ENCODE peak calls at places on chromosomes 5 and 9, in four cellular contexts. I is pancreas, O is fibroblast of mammary gland, Q is A549. R is an unnamed sample.

GRCh38 chr9:75699017-75699416 is 191.5 kb upstream of the PCSK5 start:
- DNase-seq in I (no peak), O (no peak), Q (no peak), R (no peak)

GRCh38 chr5:37197340-37198050 is 51.7 kb downstream of the CPLANE1 start:
- DNase-seq in I (no peak), O (peak; percentile 18), Q (no peak), R (no peak)

GRCh38 chr5:141737485-141737884 is 55.5 kb upstream of the ARAP3 start:
- DNase-seq in I (no peak), O (no peak), Q (no peak), R (no peak)

GRCh38 chr5:165370772-165371171 is 1865.4 kb downstream of the MAT2B start:
- DNase-seq in I (no peak), O (peak; percentile 36), Q (no peak), R (no peak)

GRCh38 chr9:72042928-72043327 is 17.5 kb downstream of the C9orf57 start:
- DNase-seq in I (no peak), O (no peak), Q (no peak), R (no peak)

GRCh38 chr9:31259824-31260223 is 1124.6 kb upstream of the ACO1 start:
- DNase-seq in I (no peak), O (no peak), Q (no peak), R (no peak)

GRCh38 chr5:151005187-151005974 is 15.0 kb upstream of the GPX3 start:
- DNase-seq in I (no peak), O (peak; percentile 54), Q (no peak), R (no peak)

GRCh38 chr9:126642839-126643238 is 29.1 kb downstream of the LMX1B start:
- DNase-seq in I (no peak), O (no peak), Q (no peak), R (no peak)

GRCh38 chr9:18568969-18569368 is 95.0 kb downstream of the ADAMTSL1 start:
- DNase-seq in I (no peak), O (peak; percentile 75), Q (no peak), R (no peak)

GRCh38 chr5:120450910-120451309 is 13.2 kb upstream of the PRR16 start:
- DNase-seq in I (no peak), O (no peak), Q (no peak), R (no peak)

GRCh38 chr5:151020304-151021031 is at the start of gene GPX3:
- DNase-seq in I (peak; percentile 83), O (no peak), Q (peak; percentile 78), R (no peak)

GRCh38 chr9:22307013-22307711 is 139.5 kb upstream of the DMRTA1 start:
- DNase-seq in I (peak; percentile 41), O (peak; percentile 77), Q (peak; percentile 84), R (peak; percentile 34)

GRCh38 chr9:18632624-18633407 is 158.9 kb downstream of the ADAMTSL1 start:
- DNase-seq in I (no peak), O (peak; percentile 88), Q (peak; percentile 25), R (peak; percentile 84)

GRCh38 chr5:53133020-53133419 is 23.5 kb upstream of the MOCS2 start:
- DNase-seq in I (no peak), O (no peak), Q (no peak), R (no peak)

GRCh38 chr9:116750543-116750942 is 63.4 kb downstream of the TRIM32 start:
- DNase-seq in I (no peak), O (no peak), Q (no peak), R (no peak)

GRCh38 chr9:135081264-135081660 is 6.2 kb upstream of the OLFM1 start:
- DNase-seq in I (no peak), O (no peak), Q (no peak), R (no peak)

GRCh38 chr5:135398160-135398854 is 724 bp downstream of the MACROH2A1 start:
- DNase-seq in I (peak; percentile 30), O (no peak), Q (peak; percentile 16), R (no peak)

GRCh38 chr9:91727316-91727861 is 222.6 kb downstream of the ROR2 start:
- DNase-seq in I (peak; percentile 49), O (peak; percentile 59), Q (peak; percentile 55), R (no peak)

GRCh38 chr5:134845335-134845851 is 375 bp upstream of the C5orf24 start:
- DNase-seq in I (no peak), O (peak; percentile 60), Q (no peak), R (no peak)

GRCh38 chr5:143208781-143209510 is 194.5 kb downstream of the NR3C1 start:
- DNase-seq in I (no peak), O (no peak), Q (peak; percentile 36), R (no peak)

GRCh38 chr9:114002271-114002985 is 75.7 kb downstream of the AMBP start:
- DNase-seq in I (no peak), O (no peak), Q (no peak), R (no peak)

GRCh38 chr5:68071731-68072130 is 143.8 kb upstream of the PIK3R1 start:
- DNase-seq in I (no peak), O (peak; percentile 84), Q (no peak), R (no peak)

GRCh38 chr9:114097613-114098020 is 1.5 kb downstream of the KIF12 start:
- DNase-seq in I (peak; percentile 62), O (no peak), Q (no peak), R (no peak)

GRCh38 chr5:17190242-17190778 is 27.1 kb upstream of the BASP1 start:
- DNase-seq in I (peak; percentile 19), O (peak; percentile 78), Q (peak; percentile 66), R (peak; percentile 62)

GRCh38 chr5:55481293-55481900 is 53.4 kb downstream of the PLPP1 start:
- DNase-seq in I (no peak), O (peak; percentile 5), Q (no peak), R (no peak)

GRCh38 chr9:111153973-111154590 is 115.8 kb upstream of the LPAR1 start:
- DNase-seq in I (no peak), O (peak; percentile 41), Q (no peak), R (no peak)

GRCh38 chr9:101601904-101602765 is 7.4 kb upstream of the PPP3R2 start:
- DNase-seq in I (peak; percentile 21), O (peak; percentile 56), Q (peak; percentile 53), R (peak; percentile 11)

GRCh38 chr9:130106860-130107848 is 53.4 kb downstream of the GPR107 start:
- DNase-seq in I (peak; percentile 75), O (peak; percentile 82), Q (peak; percentile 72), R (peak; percentile 64)

GRCh38 chr9:123614503-123615258 is 258.7 kb downstream of the CRB2 start:
- DNase-seq in I (no peak), O (no peak), Q (no peak), R (no peak)

GRCh38 chr5:141465351-141465750 is 10.4 kb upstream of the PCDHGC3 start:
- DNase-seq in I (no peak), O (no peak), Q (no peak), R (no peak)

GRCh38 chr5:139637438-139638089 is 10.6 kb upstream of the CXXC5 start:
- DNase-seq in I (peak; percentile 94), O (peak; percentile 74), Q (no peak), R (no peak)

GRCh38 chr5:39543335-39543734 is 118.6 kb upstream of the DAB2 start:
- DNase-seq in I (no peak), O (peak; percentile 27), Q (peak; percentile 10), R (no peak)

GRCh38 chr5:174327317-174327864 is 281.9 kb downstream of the NSG2 start:
- DNase-seq in I (peak; percentile 55), O (peak; percentile 63), Q (peak; percentile 78), R (peak; percentile 37)

GRCh38 chr5:167489202-167489601 is 802.2 kb upstream of the WWC1 start:
- DNase-seq in I (no peak), O (peak; percentile 69), Q (no peak), R (no peak)

GRCh38 chr5:119074419-119074818 is 3.5 kb downstream of the DMXL1 start:
- DNase-seq in I (no peak), O (no peak), Q (no peak), R (no peak)

GRCh38 chr9:138009016-138009415 is 131.4 kb downstream of the CACNA1B start:
- DNase-seq in I (no peak), O (no peak), Q (no peak), R (no peak)

GRCh38 chr5:1985781-1986180 is 103.1 kb upstream of the IRX4 start:
- DNase-seq in I (no peak), O (no peak), Q (no peak), R (no peak)

GRCh38 chr9:88179080-88179521 is 40.8 kb upstream of the SPATA31C2 start:
- DNase-seq in I (no peak), O (no peak), Q (no peak), R (no peak)

DNA sequence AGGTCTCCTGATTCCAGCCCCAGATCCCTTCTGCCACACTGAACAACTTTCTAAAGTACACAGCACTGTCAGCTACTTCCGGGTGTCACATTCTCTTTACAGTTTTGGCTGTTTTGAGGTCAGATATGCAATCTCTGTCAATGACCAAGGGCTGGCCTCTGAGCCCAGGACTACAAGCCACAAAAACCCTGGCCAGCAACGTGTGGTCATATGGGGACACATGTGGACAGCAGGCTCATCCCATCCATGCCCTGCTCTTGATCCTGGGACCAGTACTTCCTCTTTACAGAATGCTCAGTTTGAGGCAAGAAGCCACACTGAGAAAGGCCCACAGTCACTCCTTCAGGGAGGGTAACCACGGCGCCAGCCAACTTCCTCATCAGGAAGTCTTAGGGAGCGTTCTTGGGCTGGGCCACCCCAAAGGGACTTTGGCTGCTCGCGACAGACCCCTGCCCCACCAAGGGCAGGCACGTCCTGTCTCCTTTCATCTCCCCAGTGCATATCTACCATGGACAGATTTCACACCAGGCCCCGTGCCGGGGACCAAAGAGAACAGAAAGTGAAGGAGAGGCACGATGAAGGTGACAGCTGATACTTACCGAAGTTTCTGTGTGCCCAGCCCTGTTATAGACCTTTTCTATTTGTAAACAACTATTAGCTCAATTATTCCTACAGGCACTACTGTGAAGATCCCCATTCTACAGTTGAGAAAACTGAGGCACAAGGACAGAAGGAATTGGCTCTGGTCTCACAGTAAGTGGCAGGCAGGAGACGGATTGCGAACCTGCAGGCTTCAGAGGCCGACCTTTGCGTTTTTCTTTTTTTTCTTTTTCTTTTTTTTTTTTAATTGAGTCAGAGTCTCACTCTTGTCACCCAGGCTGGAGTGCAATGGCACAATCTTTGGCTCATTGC is 37.3 kb downstream of the STK10 start:
- DNase-seq in I (no peak), O (peak; percentile 42), Q (no peak), R (no peak)
- H3K4me3 ChIP-seq in I (no peak overlapping the region), O (no peak overlapping the region), Q (no peak overlapping the region), R (no peak overlapping the region)

DNA sequence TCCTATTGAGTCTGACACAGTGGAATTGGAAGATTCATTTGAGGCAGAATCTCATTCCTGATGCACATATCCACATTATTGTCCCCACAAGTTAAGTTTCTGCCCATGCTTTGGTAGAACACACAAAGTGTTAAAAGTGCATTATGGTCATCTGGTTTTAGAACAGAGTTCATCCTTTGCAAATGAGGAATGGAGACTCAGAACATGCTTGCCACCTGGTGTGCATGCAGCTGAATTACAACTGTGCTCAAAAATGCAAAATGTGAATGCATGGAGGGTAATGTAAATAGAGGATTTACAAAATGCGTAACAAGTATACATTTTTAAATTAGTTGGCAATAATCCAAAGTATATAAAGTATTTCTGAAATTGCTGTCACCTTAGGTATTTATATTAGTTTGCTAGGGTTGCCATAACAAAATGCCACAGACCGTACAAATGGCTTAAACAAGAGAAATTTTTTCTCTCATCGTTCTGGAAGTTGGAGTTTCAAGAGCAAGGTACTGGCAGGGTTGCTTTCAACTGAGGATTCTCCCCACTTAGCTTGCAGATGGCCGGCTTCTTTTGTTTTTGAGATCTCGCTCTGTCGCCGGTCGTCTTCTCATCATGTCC is 671.1 kb downstream of the TAF11L14 start:
- DNase-seq in I (peak; percentile 31), O (peak; percentile 41), Q (peak; percentile 71), R (no peak)
- TF ChIP-seq CTCF in I (peak; percentile 47), O (peak; percentile 80), Q (peak; percentile 81), R (peak; percentile 72)

GRCh38 chr5:180591249-180591887 is at the start of gene SCGB3A1:
- DNase-seq in I (no peak), O (no peak), Q (no peak), R (no peak)
- H3K4me3 ChIP-seq in I (no peak within 1 kb of the TSS), O (no peak within 1 kb of the TSS), Q (peak within 1 kb of the TSS; percentile 25), R (no peak within 1 kb of the TSS)

GRCh38 chr5:155700333-155700732 is 626.6 kb upstream of the SGCD start:
- DNase-seq in I (no peak), O (no peak), Q (peak; percentile 46), R (no peak)
- TF ChIP-seq CTCF in I (no peak), O (no peak), Q (peak; percentile 41), R (peak; percentile 44)